ENCODE peak calls at places on chromosomes 1 and 21, in six cellular contexts. Q, S, I, O, T and B are unnamed samples.

GRCh38 chr21:28334407-28334806 is 658.3 kb downstream of the LTN1 start:
- DNase-seq in Q (no peak), O (no peak), I (no peak), S (no peak), T (no peak), B (no peak)

GRCh38 chr1:17081439-17081838 is 27.6 kb upstream of the SDHB start:
- DNase-seq in S (no peak), I (no peak), O (no peak), T (no peak), Q (no peak), B (no peak)

GRCh38 chr1:37186246-37186756 is 152.0 kb upstream of the GRIK3 start:
- DNase-seq in O (no peak), S (no peak), Q (no peak), T (no peak), I (no peak), B (no peak)

GRCh38 chr1:243213045-243213787 is 41.9 kb downstream of the CEP170 start:
- DNase-seq in I (no peak), T (peak), Q (no peak), S (no peak), O (no peak), B (no peak)

GRCh38 chr21:34732388-34732821 is 63.6 kb downstream of the CLIC6 start:
- DNase-seq in Q (no peak), I (no peak), S (no peak), O (no peak), T (no peak), B (no peak)

GRCh38 chr1:15246960-15247614 is at the start of gene FHAD1:
- DNase-seq in T (peak), I (no peak), S (peak), Q (no peak), O (no peak), B (no peak)

GRCh38 chr1:34199927-34200326 is 23.2 kb downstream of the C1orf94 start:
- DNase-seq in Q (no peak), I (no peak), S (no peak), T (no peak), O (no peak), B (no peak)

GRCh38 chr1:66088787-66089186 is 296.1 kb downstream of the PDE4B start:
- DNase-seq in O (no peak), T (no peak), I (no peak), Q (no peak), S (no peak), B (no peak)

GRCh38 chr1:239909894-239910293 is 181.8 kb upstream of the FMN2 start:
- DNase-seq in S (no peak), O (peak), T (peak), Q (no peak), I (no peak), B (no peak)

GRCh38 chr1:74205236-74205635 is 7.2 kb downstream of the FPGT start:
- DNase-seq in S (no peak), I (no peak), T (no peak), O (no peak), Q (no peak), B (no peak)

GRCh38 chr1:233327938-233328660 is 575 bp downstream of the MAP3K21 start:
- DNase-seq in T (no peak), S (peak), I (no peak), Q (no peak), O (peak), B (no peak)

GRCh38 chr1:38125837-38126520 is 79.4 kb upstream of the POU3F1 start:
- DNase-seq in Q (no peak), S (no peak), I (no peak), O (no peak), T (no peak), B (no peak)

GRCh38 chr1:13754510-13755103 is 54.6 kb downstream of the PRDM2 start:
- DNase-seq in Q (peak), I (no peak), S (no peak), T (no peak), O (no peak), B (no peak)

GRCh38 chr21:29418813-29419212 is 120.1 kb downstream of the BACH1 start:
- DNase-seq in Q (no peak), S (no peak), O (no peak), T (no peak), I (no peak), B (no peak)

GRCh38 chr1:62038594-62039284 is 155.9 kb upstream of the L1TD1 start:
- DNase-seq in S (no peak), T (no peak), I (no peak), Q (no peak), O (no peak), B (no peak)

GRCh38 chr1:191752342-191752741 is 405.9 kb upstream of the RGS18 start:
- DNase-seq in S (no peak), Q (no peak), O (no peak), T (no peak), I (no peak), B (no peak)

GRCh38 chr1:196723325-196724185 is 51.1 kb upstream of the CFHR3 start:
- DNase-seq in Q (no peak), I (no peak), S (peak), T (peak), O (peak), B (no peak)

GRCh38 chr1:246825557-246826175 is 101.5 kb downstream of the SCCPDH start:
- DNase-seq in S (no peak), T (no peak), O (no peak), Q (no peak), I (no peak), B (no peak)

GRCh38 chr1:149979245-149979971 is 31.1 kb downstream of the OTUD7B start:
- DNase-seq in S (no peak), O (no peak), T (no peak), I (no peak), Q (no peak), B (no peak)

DNA sequence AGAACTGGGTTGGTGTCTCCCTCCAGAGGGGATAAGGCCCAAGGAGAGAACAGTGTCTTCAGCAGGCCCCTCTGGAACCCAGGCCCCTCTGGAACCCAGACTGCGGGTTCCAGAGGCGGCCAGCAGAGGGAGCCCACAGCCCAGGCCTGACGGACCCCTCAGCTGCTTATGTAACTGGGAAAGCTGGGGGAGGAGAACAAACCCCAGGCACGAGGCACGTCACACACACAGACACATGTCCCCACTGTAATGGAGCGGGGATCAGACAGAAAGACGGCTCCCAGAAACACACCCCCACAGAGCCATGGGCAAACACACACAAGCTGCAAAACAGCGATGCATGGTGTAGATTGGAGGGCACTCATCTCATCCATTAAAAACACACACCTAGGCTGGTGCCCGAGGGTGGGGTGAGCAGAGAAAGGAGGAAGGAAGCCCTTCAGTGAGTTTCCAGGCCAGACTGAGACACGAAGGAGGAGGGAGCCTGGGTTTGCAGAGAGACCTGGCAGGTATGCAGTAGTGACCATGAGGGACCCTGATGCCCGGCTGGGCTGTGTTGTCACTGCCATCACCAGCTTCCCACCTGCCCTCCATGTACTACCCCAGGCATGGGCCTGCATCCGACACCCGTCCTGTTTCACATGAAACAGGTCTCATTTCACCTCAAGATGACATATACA is 2.8 kb upstream of the IGSF8 start:
- DNase-seq in T (peak), S (peak), O (peak), I (peak), Q (peak), B (peak)
- H3K27ac ChIP-seq in T (no peak), S (peak), O (no peak), I (peak), Q (peak), B (peak)

DNA sequence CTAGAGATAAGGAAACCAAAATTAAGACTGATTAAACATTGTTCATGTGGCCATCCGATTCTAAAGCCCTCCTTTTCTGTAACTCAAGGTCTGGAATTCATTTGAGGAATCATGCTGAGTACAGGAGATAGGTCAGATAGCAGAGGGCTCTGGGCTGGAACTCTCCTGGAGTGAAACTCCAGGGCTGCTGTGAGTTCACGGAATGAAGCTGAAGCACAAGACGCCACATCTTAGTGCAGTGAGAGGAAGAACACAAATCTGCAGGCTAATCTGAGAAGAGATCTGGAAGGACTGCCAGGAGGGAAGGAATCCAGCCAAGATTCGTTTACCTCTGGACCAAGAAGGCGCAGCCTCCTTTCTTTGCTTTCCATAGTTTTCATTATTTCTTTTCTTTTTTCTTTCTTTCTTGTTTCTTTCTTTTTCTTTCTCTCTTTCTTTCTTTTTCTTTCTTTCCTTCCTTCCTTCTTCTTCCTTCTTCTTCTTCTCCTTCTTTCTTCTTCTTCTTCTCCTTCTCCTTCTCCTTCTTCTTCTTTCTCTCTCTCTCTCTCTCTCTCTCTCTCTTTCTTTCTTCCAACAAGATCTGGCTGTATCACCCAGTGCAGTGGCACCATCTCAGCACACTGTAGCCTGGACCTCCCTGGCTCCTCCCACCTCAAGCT is 74.8 kb upstream of the ATP1B1 start:
- DNase-seq in O (no peak), Q (no peak), I (no peak), S (peak), T (no peak), B (no peak)
- H3K27ac ChIP-seq in O (no peak), Q (no peak), I (no peak), S (no peak), T (no peak), B (no peak)

GRCh38 chr1:207888647-207889046 is 22.3 kb downstream of the CD34 start:
- DNase-seq in T (no peak), Q (no peak), I (peak), S (no peak), O (no peak), B (no peak)
- H3K27ac ChIP-seq in T (peak), Q (peak), I (no peak), S (no peak), O (no peak), B (no peak)

GRCh38 chr21:16597768-16598167 is 868.0 kb downstream of the USP25 start:
- DNase-seq in S (no peak), T (no peak), Q (no peak), O (no peak), I (no peak), B (no peak)
- H3K27ac ChIP-seq in S (no peak), T (no peak), Q (no peak), O (no peak), I (no peak), B (no peak)

GRCh38 chr1:152410599-152410998 is 3.5 kb downstream of the CRNN start:
- DNase-seq in S (no peak), Q (no peak), T (no peak), O (no peak), I (no peak), B (no peak)
- H3K27ac ChIP-seq in S (no peak), Q (no peak), T (no peak), O (no peak), I (no peak), B (no peak)

GRCh38 chr1:202835548-202836072 is 24.9 kb downstream of the PCAT6 start:
- DNase-seq in S (no peak), O (peak), I (no peak), T (no peak), Q (no peak), B (no peak)
- H3K27ac ChIP-seq in S (no peak), O (no peak), I (no peak), T (no peak), Q (no peak), B (no peak)

GRCh38 chr1:177969825-177970371 is at the start of gene SEC16B:
- DNase-seq in T (no peak), S (no peak), Q (no peak), O (no peak), I (no peak), B (no peak)
- H3K27ac ChIP-seq in T (no peak), S (no peak), Q (no peak), O (no peak), I (peak), B (no peak)